ENCODE peak calls at places on chromosomes 13 and 19, in ten cellular contexts. T is K562, N is suprapubic skin, Q is H1, G is transverse colon, H is breast epithelium, O is Panc1, V is GM12892, L is stomach, E is SK-N-SH. M is an unnamed sample.

GRCh38 chr19:4694211-4694987 is 24.3 kb upstream of the MYDGF start:
- DNase-seq in E (no peak), G (peak; percentile 46), V (no peak), N (peak; percentile 92), L (peak; percentile 77), T (peak; percentile 69), H (peak; percentile 92), Q (no peak), O (peak; percentile 88), M (peak; percentile 53)

GRCh38 chr19:35040826-35041547 is 534 bp upstream of the HPN start:
- DNase-seq in O (no peak), L (peak; percentile 96), N (peak; percentile 92), H (peak; percentile 86), T (peak; percentile 91), Q (peak; percentile 86), E (no peak), V (no peak), G (peak; percentile 77), M (peak; percentile 69)

GRCh38 chr19:6030214-6030507 is 52.2 kb upstream of the RANBP3 start:
- DNase-seq in N (no peak), E (no peak), V (no peak), L (no peak), Q (no peak), T (no peak), H (no peak), O (no peak), G (no peak), M (no peak)

GRCh38 chr13:78241278-78241919 is 322.8 kb upstream of the EDNRB start:
- DNase-seq in G (peak; percentile 21), L (no peak), N (no peak), H (no peak), V (no peak), Q (peak; percentile 72), T (peak; percentile 3), E (peak; percentile 49), O (peak; percentile 2), M (no peak)

GRCh38 chr13:95338905-95339304 is 37.7 kb upstream of the ABCC4 start:
- DNase-seq in Q (no peak), E (no peak), G (peak; percentile 10), L (no peak), V (no peak), O (no peak), H (no peak), T (no peak), N (no peak), M (no peak)

GRCh38 chr13:45361596-45362206 is 20.7 kb upstream of the TPT1 start:
- DNase-seq in H (no peak), Q (no peak), T (peak; percentile 32), N (no peak), L (no peak), G (no peak), O (no peak), V (no peak), E (no peak), M (no peak)

GRCh38 chr13:21825186-21825585 is 154.3 kb downstream of the FGF9 start:
- DNase-seq in Q (no peak), T (no peak), O (no peak), H (no peak), E (no peak), N (no peak), L (no peak), G (no peak), V (no peak), M (no peak)

GRCh38 chr19:6417713-6418561 is 6.7 kb downstream of the KHSRP start:
- DNase-seq in V (no peak), O (no peak), T (no peak), H (no peak), E (peak; percentile 84), Q (peak; percentile 65), L (no peak), N (no peak), G (no peak), M (no peak)

GRCh38 chr13:65155861-65156260 is 2074.3 kb downstream of the PCDH9 start:
- DNase-seq in O (no peak), E (no peak), N (no peak), H (no peak), G (no peak), V (no peak), T (no peak), L (no peak), Q (no peak), M (no peak)

GRCh38 chr13:109954441-109954840 is 168.1 kb upstream of the IRS2 start:
- DNase-seq in G (no peak), N (no peak), Q (no peak), V (no peak), T (no peak), O (no peak), E (no peak), L (no peak), H (no peak), M (no peak)

GRCh38 chr19:35063940-35064818 is 22.7 kb downstream of the HPN start:
- DNase-seq in T (no peak), L (no peak), V (no peak), O (peak; percentile 13), G (no peak), Q (no peak), N (no peak), E (no peak), H (no peak), M (no peak)

GRCh38 chr19:48638831-48639381 is 1.7 kb upstream of the DBP start:
- DNase-seq in E (peak; percentile 69), H (peak; percentile 39), L (no peak), V (no peak), Q (peak; percentile 86), N (no peak), O (no peak), T (peak; percentile 88), G (peak; percentile 24), M (no peak)

GRCh38 chr19:48637449-48637947 is 319 bp upstream of the DBP start:
- DNase-seq in E (peak; percentile 91), V (peak; percentile 94), G (peak; percentile 99), O (peak; percentile 72), Q (peak; percentile 97), L (peak; percentile 99), H (peak; percentile 100), T (peak; percentile 96), N (peak; percentile 100), M (peak; percentile 99)

GRCh38 chr19:48636859-48637448 is at the start of gene DBP:
- DNase-seq in V (no peak), O (no peak), H (peak; percentile 72), L (peak; percentile 45), N (no peak), T (no peak), Q (peak; percentile 74), E (peak; percentile 61), G (peak; percentile 62), M (no peak)

GRCh38 chr19:48639483-48640375 is 2.5 kb upstream of the DBP start:
- DNase-seq in H (no peak), T (peak; percentile 65), G (no peak), O (no peak), E (no peak), N (no peak), L (no peak), Q (no peak), V (no peak), M (no peak)

GRCh38 chr19:48637948-48638830 is 1.0 kb upstream of the DBP start:
- DNase-seq in Q (peak; percentile 67), G (peak; percentile 88), O (peak; percentile 48), N (peak; percentile 92), E (peak; percentile 93), L (peak; percentile 83), T (peak; percentile 91), V (peak; percentile 66), H (peak; percentile 91), M (peak; percentile 88)
- TF ChIP-seq POLR2AphosphoS5 in Q (no peak), G (peak; percentile 84), O (no peak), N (no peak), E (peak; percentile 69), L (peak; percentile 78), T (peak; percentile 16), V (no peak), H (no peak), M (peak; percentile 72)

GRCh38 chr13:97117388-97117910 is 104.7 kb upstream of the MBNL2 start:
- DNase-seq in Q (no peak), G (no peak), H (no peak), V (no peak), E (no peak), T (no peak), O (no peak), N (no peak), L (no peak), M (no peak)

GRCh38 chr13:97113231-97114001 is 108.7 kb upstream of the MBNL2 start:
- DNase-seq in O (no peak), H (no peak), N (no peak), G (no peak), T (no peak), V (no peak), Q (no peak), E (no peak), L (no peak), M (no peak)

GRCh38 chr13:97119899-97120745 is 102.0 kb upstream of the MBNL2 start:
- DNase-seq in T (no peak), H (no peak), L (no peak), G (no peak), N (no peak), O (no peak), E (no peak), Q (no peak), V (no peak), M (no peak)

GRCh38 chr13:97114696-97115095 is 107.4 kb upstream of the MBNL2 start:
- DNase-seq in N (no peak), G (no peak), T (no peak), V (no peak), H (no peak), E (no peak), L (no peak), O (no peak), Q (no peak), M (no peak)

DNA sequence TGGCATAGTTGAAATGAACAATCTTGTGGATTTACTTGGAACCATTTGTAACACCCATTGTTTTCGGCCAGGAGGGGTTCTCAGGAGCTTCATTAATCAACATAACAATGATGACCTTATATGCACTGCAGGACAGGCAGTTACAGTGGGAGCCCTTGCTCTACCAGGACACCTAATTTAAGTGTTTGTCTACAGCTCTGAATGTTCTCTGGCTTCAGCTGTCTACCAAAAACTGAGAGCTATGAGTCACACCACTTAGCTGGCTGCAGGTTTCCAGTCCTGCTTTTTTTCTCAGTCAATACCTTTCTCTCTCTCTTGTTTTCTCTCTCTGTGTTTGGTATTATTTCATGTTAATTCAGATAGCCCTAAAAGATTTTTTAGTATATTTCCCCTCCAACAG is 105.4 kb upstream of the MBNL2 start:
- DNase-seq in E (no peak), T (no peak), O (no peak), N (no peak), H (no peak), Q (no peak), V (no peak), L (no peak), G (no peak), M (no peak)
- TF ChIP-seq POLR2AphosphoS5 in E (no peak), T (no peak), O (no peak), N (no peak), H (no peak), Q (no peak), V (no peak), L (peak; percentile 26), G (peak; percentile 65), M (peak; percentile 27)

GRCh38 chr13:113413898-113414282 is 39.4 kb downstream of the ADPRHL1 start:
- DNase-seq in L (peak; percentile 46), E (no peak), Q (no peak), V (no peak), O (no peak), N (no peak), G (peak; percentile 31), T (no peak), H (peak; percentile 18), M (no peak)
- TF ChIP-seq POLR2AphosphoS5 in L (no peak), E (no peak), Q (no peak), V (no peak), O (no peak), N (no peak), G (no peak), T (no peak), H (no peak), M (no peak)

GRCh38 chr19:39867133-39867532 is 21.0 kb upstream of the FBL start:
- DNase-seq in H (no peak), G (no peak), V (no peak), N (no peak), O (no peak), E (no peak), T (no peak), Q (no peak), L (no peak), M (no peak)
- TF ChIP-seq POLR2AphosphoS5 in H (no peak), G (no peak), V (no peak), N (no peak), O (no peak), E (no peak), T (no peak), Q (no peak), L (no peak), M (no peak)